ENCODE peak calls at places on chromosomes 13 and 19, in seven cellular contexts. S is endothelial cell, U is BE2C, O is A673, E is fibroblast of pulmonary artery, H is uterus, N is tibial nerve. M is an unnamed sample.

GRCh38 chr19:56314018-56314583 is 538 bp downstream of the ZSCAN5A start:
- DNase-seq in E (no peak), N (no peak), H (no peak), O (peak; percentile 7), S (no peak), U (no peak), M (no peak)

GRCh38 chr13:111156421-111156820 is 41.3 kb downstream of the ARHGEF7 start:
- DNase-seq in O (no peak), S (no peak), N (no peak), H (no peak), U (no peak), E (peak; percentile 4), M (peak; percentile 59)

GRCh38 chr19:16041571-16042386 is 34.5 kb upstream of the TPM4 start:
- DNase-seq in S (peak; percentile 92), O (peak; percentile 83), N (peak; percentile 66), H (peak; percentile 88), U (peak; percentile 84), E (peak; percentile 69), M (peak; percentile 69)

GRCh38 chr19:50695251-50696064 is 24.1 kb downstream of the SHANK1 start:
- DNase-seq in E (peak; percentile 17), S (peak; percentile 25), N (no peak), O (peak; percentile 48), H (no peak), U (peak; percentile 75), M (no peak)

GRCh38 chr13:21326155-21327030 is 132.7 kb downstream of the ZDHHC20 start:
- DNase-seq in E (peak; percentile 32), O (no peak), N (no peak), S (no peak), H (peak; percentile 19), U (peak; percentile 33), M (peak; percentile 40)

GRCh38 chr13:33543631-33544030 is 258.1 kb upstream of the STARD13 start:
- DNase-seq in O (peak; percentile 38), S (no peak), H (no peak), U (no peak), N (no peak), E (peak; percentile 14), M (no peak)

GRCh38 chr13:30398601-30399072 is 23.7 kb upstream of the UBE2L5 start:
- DNase-seq in S (no peak), U (no peak), O (no peak), N (no peak), H (no peak), E (peak; percentile 21), M (no peak)

GRCh38 chr19:14118165-14119051 is 846 bp upstream of the PRKACA start:
- DNase-seq in H (peak; percentile 87), N (peak; percentile 81), E (peak; percentile 79), S (no peak), U (peak; percentile 34), O (peak; percentile 61), M (peak; percentile 94)

GRCh38 chr19:34578173-34578572 is 96.6 kb downstream of the WTIP start:
- DNase-seq in E (no peak), H (no peak), O (no peak), S (no peak), N (no peak), U (no peak), M (no peak)

DNA sequence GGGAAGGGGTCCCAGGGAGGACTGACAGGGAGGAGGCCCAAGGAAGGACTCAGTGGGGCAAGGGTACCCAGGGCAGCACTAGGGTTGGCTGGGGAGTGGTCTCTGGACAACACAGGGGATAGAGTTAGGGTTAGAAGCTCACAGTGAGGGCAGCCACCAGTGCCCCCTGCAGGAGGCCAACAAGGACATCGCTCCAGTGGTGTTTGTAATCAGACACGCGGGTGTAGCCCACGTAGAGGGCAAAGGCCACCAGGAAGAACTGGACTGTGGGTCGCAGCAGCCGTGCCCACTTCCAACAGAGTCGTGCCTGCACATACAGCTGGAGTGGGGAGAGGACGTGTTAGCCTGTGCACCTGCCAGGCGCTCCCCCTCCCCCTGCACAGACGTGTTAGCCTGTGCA is 9.2 kb downstream of the PLPP2 start:
- DNase-seq in S (no peak), O (no peak), E (no peak), H (no peak), U (no peak), N (no peak), M (no peak)
- TF ChIP-seq CTCF in S (no peak), O (no peak), E (no peak), H (no peak), U (peak; percentile 8), N (no peak), M (no peak)

DNA sequence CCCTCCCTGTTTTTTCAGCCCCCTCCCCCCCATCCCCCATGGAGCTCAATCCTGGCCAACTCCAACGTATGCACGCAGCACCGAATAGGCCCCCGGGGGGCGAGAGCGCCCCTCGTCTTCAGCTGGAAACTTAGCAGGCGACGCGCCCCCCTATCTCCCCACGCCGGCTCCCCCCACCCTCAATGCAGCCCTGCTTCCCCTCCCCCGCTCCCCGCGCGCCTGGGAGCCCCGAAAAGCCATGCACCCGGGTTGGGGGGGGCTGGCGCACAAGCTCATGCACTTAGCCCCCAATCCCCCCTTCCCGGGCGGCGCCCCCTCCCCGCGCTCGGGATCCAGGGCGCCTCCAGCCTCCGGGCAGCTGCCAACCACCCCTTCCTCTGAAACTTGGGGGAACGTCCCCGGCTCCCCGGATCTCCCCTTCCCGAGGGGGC is 508 bp downstream of the ZBTB7A start:
- DNase-seq in H (no peak), N (no peak), E (no peak), S (peak; percentile 33), O (no peak), U (no peak), M (no peak)
- TF ChIP-seq CTCF in H (no peak), N (no peak), E (no peak), S (no peak), O (no peak), U (no peak), M (no peak)

GRCh38 chr19:32037998-32038732 is 307.2 kb upstream of the ZNF507 start:
- DNase-seq in S (no peak), U (no peak), H (peak; percentile 45), E (no peak), O (no peak), N (no peak), M (no peak)

GRCh38 chr19:32040246-32040645 is 305.2 kb upstream of the ZNF507 start:
- DNase-seq in E (no peak), S (no peak), H (no peak), N (no peak), U (no peak), O (no peak), M (no peak)

GRCh38 chr19:32039446-32039845 is 306.0 kb upstream of the ZNF507 start:
- DNase-seq in U (no peak), N (no peak), E (no peak), O (no peak), S (no peak), H (no peak), M (no peak)

GRCh38 chr19:32041681-32042292 is 303.6 kb upstream of the ZNF507 start:
- DNase-seq in S (peak; percentile 72), E (peak; percentile 43), U (peak; percentile 60), N (no peak), H (peak; percentile 60), O (peak; percentile 69), M (peak; percentile 30)
- TF ChIP-seq CTCF in S (peak; percentile 68), E (peak; percentile 76), U (peak; percentile 84), N (peak; percentile 59), H (peak; percentile 79), O (peak; percentile 97), M (peak; percentile 73)

GRCh38 chr19:45763691-45764294 is 5.3 kb downstream of the SIX5 start:
- DNase-seq in O (no peak), H (peak; percentile 45), E (no peak), N (no peak), S (no peak), U (no peak), M (no peak)

GRCh38 chr19:45764947-45765346 is 4.1 kb downstream of the SIX5 start:
- DNase-seq in E (no peak), S (no peak), O (no peak), H (peak; percentile 22), N (no peak), U (no peak), M (no peak)

GRCh38 chr19:45762870-45763631 is 6.0 kb downstream of the SIX5 start:
- DNase-seq in N (no peak), O (no peak), U (no peak), E (no peak), H (peak; percentile 21), S (no peak), M (no peak)

GRCh38 chr19:45765365-45766292 is 3.4 kb downstream of the SIX5 start:
- DNase-seq in O (no peak), H (peak; percentile 40), S (no peak), U (no peak), N (no peak), E (no peak), M (no peak)

GRCh38 chr19:45764487-45764886 is 4.6 kb downstream of the SIX5 start:
- DNase-seq in N (no peak), U (no peak), S (no peak), H (no peak), O (no peak), E (no peak), M (no peak)
- TF ChIP-seq CTCF in N (no peak), U (no peak), S (peak; percentile 20), H (no peak), O (no peak), E (no peak), M (no peak)

DNA sequence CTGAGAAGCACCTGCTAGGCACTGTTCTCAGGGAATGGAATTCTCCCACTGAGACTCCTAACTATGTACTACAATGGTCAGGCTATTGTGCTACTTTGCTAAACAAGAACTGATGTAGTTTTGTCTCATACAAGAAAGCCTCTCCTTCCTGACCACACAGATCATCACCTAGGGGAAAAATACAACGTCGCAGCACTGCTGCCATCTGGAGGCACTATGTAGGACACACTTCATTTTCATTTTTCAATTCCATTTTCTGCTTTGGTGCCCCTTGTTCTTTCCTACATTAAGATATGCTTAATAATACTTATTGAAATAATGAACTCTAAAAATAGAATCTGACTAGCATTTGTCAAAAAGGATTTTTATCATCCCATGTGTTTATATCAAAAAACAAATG is 21.1 kb downstream of the PROSER1 start:
- DNase-seq in N (no peak), O (peak; percentile 56), E (peak; percentile 50), U (peak; percentile 22), H (no peak), S (no peak), M (peak; percentile 24)
- TF ChIP-seq CTCF in N (no peak), O (peak; percentile 81), E (peak; percentile 61), U (peak; percentile 82), H (no peak), S (peak; percentile 48), M (peak; percentile 46)

DNA sequence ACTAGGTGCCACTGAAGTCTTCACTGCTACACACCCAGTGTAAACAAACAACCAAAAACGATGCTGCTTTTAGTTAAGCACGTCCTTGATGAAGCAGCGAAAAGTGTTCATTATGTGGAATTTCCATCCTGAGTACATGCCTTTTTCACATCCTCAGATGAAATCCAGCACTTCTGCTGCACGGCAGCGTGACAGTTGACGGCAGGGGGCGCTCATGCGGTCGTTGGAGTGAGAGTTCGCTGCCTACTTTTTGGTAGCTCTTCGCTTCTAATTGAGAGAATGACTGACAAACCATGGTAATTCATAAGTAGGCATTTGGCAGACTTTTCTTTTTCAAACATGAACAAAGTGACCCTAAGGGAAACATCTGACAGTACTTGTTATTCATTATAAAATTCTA is 1124.9 kb downstream of the EFNB2 start:
- DNase-seq in U (peak; percentile 70), E (peak; percentile 51), O (peak; percentile 69), S (peak; percentile 78), H (peak; percentile 23), N (peak; percentile 46), M (peak; percentile 44)
- TF ChIP-seq CTCF in U (peak; percentile 80), E (peak; percentile 68), O (peak; percentile 94), S (peak; percentile 80), H (no peak), N (peak; percentile 27), M (peak; percentile 76)

M was measured in fibroblast of villous mesenchyme.